ENCODE peak calls at places on chromosomes 13 and 19, in four cellular contexts. Q, A, K and D are unnamed samples.

GRCh38 chr19:8612807-8613171 is 2.3 kb upstream of the ADAMTS10 start:
- DNase-seq in Q (no peak), A (no peak), K (peak; percentile 23), D (no peak)

GRCh38 chr19:18987456-18987855 is 45.9 kb downstream of the SUGP2 start:
- DNase-seq in Q (no peak), A (no peak), K (no peak), D (no peak)

GRCh38 chr13:112446867-112447266 is 70.7 kb downstream of the SPACA7 start:
- DNase-seq in Q (no peak), A (no peak), K (no peak), D (no peak)

GRCh38 chr19:29013325-29013724 is 199.6 kb downstream of the UQCRFS1 start:
- DNase-seq in Q (no peak), A (no peak), K (no peak), D (no peak)

GRCh38 chr19:50952890-50953289 is at the start of gene KLK5:
- DNase-seq in Q (no peak), A (no peak), K (no peak), D (no peak)

GRCh38 chr19:49472936-49473335 is 1.1 kb upstream of the FLT3LG start:
- DNase-seq in Q (no peak), A (no peak), K (no peak), D (no peak)

GRCh38 chr13:34021619-34022018 is 203.7 kb downstream of the RFC3 start:
- DNase-seq in Q (no peak), A (no peak), K (no peak), D (no peak)

GRCh38 chr19:900302-901111 is 7.2 kb downstream of the RNU6-9 start:
- DNase-seq in Q (no peak), A (no peak), K (no peak), D (no peak)

GRCh38 chr19:10428996-10429381 is 8.7 kb downstream of the PDE4A start:
- DNase-seq in Q (no peak), A (no peak), K (no peak), D (no peak)

GRCh38 chr13:105598551-105598950 is 936.9 kb downstream of the EFNB2 start:
- DNase-seq in Q (no peak), A (no peak), K (no peak), D (no peak)

GRCh38 chr13:25232937-25233515 is 54.3 kb downstream of the MTMR6 start:
- DNase-seq in Q (no peak), A (no peak), K (peak; percentile 59), D (peak; percentile 52)

GRCh38 chr19:18264956-18265610 is 9.2 kb downstream of the IQCN start:
- DNase-seq in Q (no peak), A (no peak), K (no peak), D (no peak)

GRCh38 chr19:45489216-45489855 is 7.5 kb downstream of the RTN2 start:
- DNase-seq in Q (no peak), A (no peak), K (no peak), D (no peak)

GRCh38 chr19:12913011-12913561 is 6.0 kb downstream of the SYCE2 start:
- DNase-seq in Q (no peak), A (no peak), K (no peak), D (peak; percentile 79)

GRCh38 chr13:48542581-48543341 is 9.9 kb upstream of the RCBTB2 start:
- DNase-seq in Q (no peak), A (no peak), K (peak; percentile 42), D (peak; percentile 53)

GRCh38 chr19:18193388-18194207 is 580 bp downstream of the MPV17L2 start:
- DNase-seq in Q (no peak), A (no peak), K (peak; percentile 27), D (peak; percentile 11)

GRCh38 chr13:23504188-23504587 is 66.0 kb upstream of the TNFRSF19 start:
- DNase-seq in Q (no peak), A (no peak), K (no peak), D (no peak)

GRCh38 chr19:51760811-51761356 is at the start of gene FPR2:
- DNase-seq in Q (no peak), A (no peak), K (peak; percentile 64), D (peak; percentile 78)

GRCh38 chr13:78298657-78299056 is 304.7 kb downstream of the POU4F1 start:
- DNase-seq in Q (no peak), A (no peak), K (no peak), D (no peak)

GRCh38 chr13:46343279-46343949 is 43.6 kb downstream of the RUBCNL start:
- DNase-seq in Q (no peak), A (no peak), K (no peak), D (no peak)

GRCh38 chr19:5472303-5472702 is 17.1 kb downstream of the ZNRF4 start:
- DNase-seq in Q (no peak), A (no peak), K (no peak), D (no peak)

GRCh38 chr19:403221-404036 is 5.5 kb downstream of the C2CD4C start:
- DNase-seq in Q (no peak), A (no peak), K (no peak), D (no peak)

GRCh38 chr13:63110431-63110830 is 1694.8 kb upstream of the PCDH20 start:
- DNase-seq in Q (no peak), A (no peak), K (no peak), D (no peak)

GRCh38 chr19:56301886-56302620 is 12.6 kb downstream of the ZSCAN5A start:
- DNase-seq in Q (no peak), A (no peak), K (no peak), D (peak; percentile 38)

GRCh38 chr19:43532571-43532961 is 422 bp upstream of the ZNF575 start:
- DNase-seq in Q (no peak), A (no peak), K (no peak), D (peak; percentile 75)

GRCh38 chr13:86729206-86729605 is 930.0 kb upstream of the SLITRK6 start:
- DNase-seq in Q (no peak), A (no peak), K (peak; percentile 75), D (no peak)

GRCh38 chr19:17719730-17720486 is 628 bp downstream of the MAP1S start:
- DNase-seq in Q (no peak), A (peak; percentile 14), K (peak; percentile 37), D (no peak)

GRCh38 chr13:52405767-52406494 is at the start of gene THSD1:
- DNase-seq in Q (no peak), A (no peak), K (peak; percentile 44), D (no peak)